ENCODE peak calls at places on chromosome 1, in nine cellular contexts. N is IMR-90, Z is fibroblast of mammary gland, Y is psoas muscle, P is fibroblast of the aortic adventitia, M is foreskin fibroblast, Q is choroid plexus epithelial cell, X is HFF-Myc, R is left ventricle myocardium inferior. B is an unnamed sample.

GRCh38 chr1:180444522-180444921 is 57.9 kb downstream of the ACBD6 start:
- DNase-seq in N (no peak), Z (no peak), Y (no peak), P (peak), M (no peak), Q (no peak), X (no peak), R (no peak), B (no peak)

GRCh38 chr1:201633811-201634210 is 94.9 kb downstream of the NAV1 start:
- DNase-seq in N (peak), Z (no peak), Y (no peak), P (no peak), M (no peak), Q (peak), X (no peak), R (no peak), B (no peak)

GRCh38 chr1:21815724-21816311 is 3.8 kb downstream of the LDLRAD2 start:
- DNase-seq in N (peak), Z (no peak), Y (peak), P (no peak), M (peak), Q (no peak), X (no peak), R (no peak), B (no peak)

GRCh38 chr1:192984058-192984457 is 75.1 kb downstream of the UCHL5 start:
- DNase-seq in N (no peak), Z (no peak), Y (no peak), P (no peak), M (no peak), Q (no peak), X (no peak), R (no peak), B (no peak)

GRCh38 chr1:107141491-107142369 is 891 bp downstream of the NTNG1 start:
- DNase-seq in N (peak), Z (peak), Y (peak), P (peak), M (peak), Q (peak), X (peak), R (no peak), B (peak)

GRCh38 chr1:109163549-109163948 is 49.6 kb downstream of the ELAPOR1 start:
- DNase-seq in N (no peak), Z (no peak), Y (no peak), P (no peak), M (no peak), Q (no peak), X (no peak), R (no peak), B (no peak)

GRCh38 chr1:2148691-2149090 is 45.9 kb downstream of the FAAP20 start:
- DNase-seq in N (no peak), Z (no peak), Y (no peak), P (no peak), M (no peak), Q (peak), X (no peak), R (peak), B (no peak)

GRCh38 chr1:205533729-205534443 is 29.4 kb downstream of the CDK18 start:
- DNase-seq in N (no peak), Z (no peak), Y (peak), P (no peak), M (no peak), Q (no peak), X (no peak), R (no peak), B (no peak)

GRCh38 chr1:44628962-44629756 is 45.1 kb downstream of the TMEM53 start:
- DNase-seq in N (peak), Z (peak), Y (peak), P (peak), M (peak), Q (peak), X (peak), R (no peak), B (no peak)
- TF ChIP-seq CTCF in N (no peak), Z (no peak), Y (no peak), P (no peak), M (no peak), Q (no peak), X (no peak), R (no peak), B (no peak)

DNA sequence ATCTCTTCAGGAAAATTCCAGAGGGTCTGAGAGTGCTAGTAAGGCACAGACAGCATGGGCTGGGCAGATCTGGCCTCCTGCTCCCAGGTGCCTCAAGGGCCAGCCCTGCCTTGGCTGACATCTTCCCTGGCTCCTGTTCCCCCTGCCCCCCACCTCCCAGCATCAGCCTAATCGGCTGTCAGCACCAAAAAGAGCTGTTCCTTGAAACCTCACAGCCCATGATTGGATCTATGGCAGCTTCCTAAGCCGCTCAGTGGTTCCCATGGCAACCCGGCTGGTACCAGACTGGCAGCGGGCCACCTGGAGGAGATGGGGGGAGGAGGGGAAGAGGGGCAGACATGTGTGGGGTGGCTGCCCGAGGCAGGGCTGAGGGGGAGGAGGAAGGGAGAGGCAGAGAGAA is 96.0 kb downstream of the VWA5B1 start:
- DNase-seq in N (no peak), Z (no peak), Y (no peak), P (no peak), M (no peak), Q (no peak), X (no peak), R (no peak), B (peak)
- H3K4me3 ChIP-seq in N (no peak), Z (no peak), Y (no peak), P (no peak), M (no peak), Q (no peak), X (no peak), R (no peak), B (no peak)

DNA sequence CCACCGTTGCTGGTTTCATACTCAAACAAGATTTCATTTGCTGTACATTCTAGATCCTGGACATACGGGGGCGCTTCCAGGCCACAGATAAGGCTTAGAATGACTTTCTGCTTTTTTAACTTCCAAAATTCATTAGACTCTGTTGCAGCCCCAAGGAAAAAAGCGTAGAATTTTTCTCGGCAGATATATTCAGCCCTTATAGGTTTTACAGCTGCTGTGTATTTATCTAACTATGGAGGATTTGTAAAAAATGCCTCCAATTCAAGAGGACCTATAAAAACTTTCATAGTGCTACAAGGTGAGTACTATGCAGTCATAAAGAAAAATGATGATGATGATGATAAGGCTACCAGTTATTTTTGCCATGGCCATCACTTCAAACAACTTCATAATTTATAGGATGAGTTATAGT is 51.6 kb downstream of the SLC30A10 start:
- DNase-seq in N (no peak), Z (no peak), Y (no peak), P (peak), M (peak), Q (peak), X (no peak), R (no peak), B (no peak)
- TF ChIP-seq CTCF in N (no peak), Z (no peak), Y (no peak), P (peak), M (no peak), Q (peak), X (no peak), R (no peak), B (peak)

DNA sequence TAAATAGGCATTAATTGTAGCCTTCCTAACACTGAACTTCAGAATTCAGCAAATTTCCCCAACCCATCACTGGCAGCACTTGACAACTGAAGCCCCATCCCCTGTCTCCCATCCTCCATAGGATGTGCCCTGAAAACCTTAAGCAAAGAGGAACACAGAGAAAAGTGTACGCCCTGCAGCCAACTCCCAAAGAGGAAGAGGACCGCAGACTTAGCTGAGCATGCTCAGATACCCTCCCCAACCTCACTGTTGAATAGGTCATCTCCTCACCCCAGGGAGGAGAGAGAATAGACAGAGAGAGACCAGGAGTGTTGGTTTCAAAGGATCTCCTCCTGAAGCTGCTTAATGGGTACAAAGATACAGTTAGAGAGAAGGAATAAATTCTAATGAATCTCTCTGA is 50.5 kb downstream of the CD2 start:
- DNase-seq in N (no peak), Z (no peak), Y (no peak), P (no peak), M (no peak), Q (no peak), X (no peak), R (no peak), B (no peak)
- H3K4me3 ChIP-seq in N (no peak), Z (no peak), Y (no peak), P (no peak), M (no peak), Q (no peak), X (no peak), R (no peak), B (no peak)

GRCh38 chr1:159849972-159850371 is 12.5 kb downstream of the VSIG8 start:
- DNase-seq in N (peak), Z (peak), Y (no peak), P (peak), M (no peak), Q (peak), X (no peak), R (no peak), B (no peak)

GRCh38 chr1:159853417-159853816 is 9.0 kb downstream of the VSIG8 start:
- DNase-seq in N (peak), Z (no peak), Y (no peak), P (peak), M (peak), Q (peak), X (no peak), R (no peak), B (no peak)

GRCh38 chr1:159848316-159848715 is 14.1 kb downstream of the VSIG8 start:
- DNase-seq in N (no peak), Z (no peak), Y (no peak), P (no peak), M (no peak), Q (no peak), X (no peak), R (no peak), B (no peak)

GRCh38 chr1:159854101-159854692 is 8.3 kb downstream of the VSIG8 start:
- DNase-seq in N (no peak), Z (peak), Y (peak), P (peak), M (peak), Q (peak), X (no peak), R (peak), B (peak)

GRCh38 chr1:159851386-159851785 is 11.1 kb downstream of the VSIG8 start:
- DNase-seq in N (no peak), Z (no peak), Y (no peak), P (no peak), M (no peak), Q (no peak), X (no peak), R (no peak), B (no peak)
- TF ChIP-seq CTCF in N (peak), Z (peak), Y (no peak), P (no peak), M (no peak), Q (peak), X (no peak), R (no peak), B (peak)

GRCh38 chr1:161185732-161186311 is 8.5 kb upstream of the B4GALT3 start:
- DNase-seq in N (no peak), Z (peak), Y (peak), P (no peak), M (no peak), Q (no peak), X (no peak), R (no peak), B (no peak)
- H3K4me3 ChIP-seq in N (no peak), Z (no peak), Y (no peak), P (no peak), M (no peak), Q (no peak), X (no peak), R (no peak), B (no peak)

DNA sequence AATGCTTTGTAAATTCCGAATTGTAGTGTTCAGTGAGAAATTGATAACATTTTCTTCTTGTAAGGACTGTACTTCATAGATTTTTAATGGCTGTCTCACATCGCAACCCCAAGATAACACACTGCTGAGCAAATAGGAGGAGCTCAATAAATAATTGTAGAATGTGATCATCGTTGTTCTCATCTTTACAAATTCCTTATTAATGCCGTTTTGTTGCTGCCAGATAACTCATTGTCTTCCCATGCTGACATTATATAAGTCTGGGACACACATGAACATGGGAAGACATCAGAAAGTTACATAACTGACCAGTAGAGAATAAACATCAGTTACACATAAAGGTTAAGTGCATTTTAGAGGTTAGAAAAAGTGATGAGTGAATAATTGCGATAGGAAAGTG is 46.4 kb upstream of the TSPAN2 start:
- DNase-seq in N (peak), Z (peak), Y (no peak), P (peak), M (peak), Q (peak), X (no peak), R (no peak), B (no peak)
- TF ChIP-seq CTCF in N (no peak), Z (no peak), Y (no peak), P (no peak), M (no peak), Q (no peak), X (no peak), R (no peak), B (no peak)

GRCh38 chr1:65148548-65149390 is 766 bp downstream of the AK4 start:
- DNase-seq in N (peak), Z (peak), Y (peak), P (peak), M (peak), Q (peak), X (no peak), R (peak), B (peak)

GRCh38 chr1:65149753-65150463 is 1.9 kb downstream of the AK4 start:
- DNase-seq in N (no peak), Z (no peak), Y (no peak), P (no peak), M (no peak), Q (no peak), X (no peak), R (no peak), B (no peak)

GRCh38 chr1:65151641-65152040 is 3.6 kb downstream of the AK4 start:
- DNase-seq in N (no peak), Z (no peak), Y (no peak), P (no peak), M (no peak), Q (no peak), X (no peak), R (no peak), B (no peak)

GRCh38 chr1:65149391-65149729 is 1.4 kb downstream of the AK4 start:
- DNase-seq in N (no peak), Z (peak), Y (no peak), P (no peak), M (no peak), Q (peak), X (no peak), R (no peak), B (no peak)

GRCh38 chr1:65150583-65151263 is 2.7 kb downstream of the AK4 start:
- DNase-seq in N (no peak), Z (no peak), Y (no peak), P (no peak), M (no peak), Q (no peak), X (no peak), R (no peak), B (no peak)
- H3K4me3 ChIP-seq in N (no peak), Z (no peak), Y (no peak), P (no peak), M (no peak), Q (no peak), X (no peak), R (peak), B (no peak)

GRCh38 chr1:66331641-66332523 is 202.1 kb upstream of the SGIP1 start:
- DNase-seq in N (peak), Z (peak), Y (peak), P (peak), M (peak), Q (peak), X (peak), R (peak), B (peak)
- TF ChIP-seq CTCF in N (peak), Z (peak), Y (peak), P (peak), M (peak), Q (peak), X (peak), R (peak), B (peak)